ENCODE peak calls at places on chromosome 19, in four cellular contexts. J is HCT116, P is SK-N-SH, T is K562. D is an unnamed sample.

GRCh38 chr19:31154021-31154420 is 195.2 kb downstream of the TSHZ3 start:
- DNase-seq in P (no peak), T (no peak), J (no peak), D (no peak)

GRCh38 chr19:35056513-35057063 is 15.1 kb downstream of the HPN start:
- DNase-seq in P (no peak), T (no peak), J (no peak), D (no peak)

GRCh38 chr19:38059897-38060296 is 152.9 kb downstream of the SIPA1L3 start:
- DNase-seq in T (no peak), J (no peak), P (no peak), D (no peak)

GRCh38 chr19:9000933-9001332 is 9.3 kb downstream of the MUC16 start:
- DNase-seq in T (no peak), J (no peak), P (no peak), D (no peak)

GRCh38 chr19:13099073-13099999 is 3.3 kb downstream of the LYL1 start:
- DNase-seq in T (peak; percentile 52), J (no peak), P (no peak), D (peak; percentile 83)

GRCh38 chr19:49442354-49442753 is 1.0 kb upstream of the SLC17A7 start:
- DNase-seq in T (no peak), P (no peak), J (no peak), D (no peak)

GRCh38 chr19:6032827-6033226 is 54.9 kb upstream of the RANBP3 start:
- DNase-seq in P (no peak), T (no peak), J (no peak), D (no peak)

GRCh38 chr19:37932985-37933953 is 26.3 kb downstream of the SIPA1L3 start:
- DNase-seq in P (peak; percentile 35), T (no peak), J (no peak), D (peak; percentile 61)

GRCh38 chr19:51590441-51590840 is 19.4 kb downstream of the ZNF175 start:
- DNase-seq in J (no peak), T (no peak), P (no peak), D (no peak)

GRCh38 chr19:42254083-42254849 is 662 bp downstream of the ERF start:
- DNase-seq in J (no peak), P (peak; percentile 79), T (peak; percentile 71), D (peak; percentile 80)

GRCh38 chr19:28493881-28494280 is 719.1 kb downstream of the UQCRFS1 start:
- DNase-seq in T (no peak), J (no peak), P (no peak), D (no peak)

GRCh38 chr19:14571695-14572490 is at the start of gene NDUFB7:
- DNase-seq in T (peak; percentile 87), J (peak; percentile 96), P (peak; percentile 93), D (peak; percentile 93)

GRCh38 chr19:22533761-22534160 is 100.4 kb upstream of the ZNF492 start:
- DNase-seq in T (no peak), P (no peak), J (no peak), D (no peak)

GRCh38 chr19:36213793-36214387 is 575 bp downstream of the ZNF565 start:
- DNase-seq in J (no peak), P (no peak), T (peak; percentile 27), D (no peak)

GRCh38 chr19:56619131-56619530 is 23.8 kb upstream of the SMIM17 start:
- DNase-seq in T (no peak), J (no peak), P (no peak), D (no peak)

GRCh38 chr19:56297010-56297409 is 17.6 kb downstream of the ZSCAN5A start:
- DNase-seq in T (no peak), J (no peak), P (no peak), D (no peak)

GRCh38 chr19:870314-870713 is 10.8 kb downstream of the CFD start:
- DNase-seq in T (no peak), P (no peak), J (no peak), D (no peak)

GRCh38 chr19:41861098-41861768 is 1.2 kb downstream of the RPS19 start:
- DNase-seq in J (no peak), T (no peak), P (no peak), D (peak; percentile 58)

GRCh38 chr19:15194938-15195337 is 5.9 kb downstream of the NOTCH3 start:
- DNase-seq in J (no peak), P (no peak), T (no peak), D (no peak)

GRCh38 chr19:18762125-18763023 is 28.7 kb downstream of the COMP start:
- DNase-seq in P (peak; percentile 82), J (peak; percentile 26), T (no peak), D (no peak)

GRCh38 chr19:6772028-6772865 is at the start of gene VAV1:
- DNase-seq in J (no peak), T (peak; percentile 79), P (peak; percentile 53), D (peak; percentile 96)

GRCh38 chr19:16327911-16328823 is 3.5 kb downstream of the KLF2 start:
- DNase-seq in P (no peak), J (no peak), T (no peak), D (peak; percentile 100)

GRCh38 chr19:16332991-16333624 is 8.5 kb downstream of the KLF2 start:
- DNase-seq in T (no peak), P (no peak), J (no peak), D (no peak)

GRCh38 chr19:16328824-16329482 is 4.3 kb downstream of the KLF2 start:
- DNase-seq in T (no peak), J (no peak), P (no peak), D (no peak)

GRCh38 chr19:16330368-16330801 is 5.8 kb downstream of the KLF2 start:
- DNase-seq in P (no peak), J (peak; percentile 88), T (peak; percentile 79), D (no peak)

DNA sequence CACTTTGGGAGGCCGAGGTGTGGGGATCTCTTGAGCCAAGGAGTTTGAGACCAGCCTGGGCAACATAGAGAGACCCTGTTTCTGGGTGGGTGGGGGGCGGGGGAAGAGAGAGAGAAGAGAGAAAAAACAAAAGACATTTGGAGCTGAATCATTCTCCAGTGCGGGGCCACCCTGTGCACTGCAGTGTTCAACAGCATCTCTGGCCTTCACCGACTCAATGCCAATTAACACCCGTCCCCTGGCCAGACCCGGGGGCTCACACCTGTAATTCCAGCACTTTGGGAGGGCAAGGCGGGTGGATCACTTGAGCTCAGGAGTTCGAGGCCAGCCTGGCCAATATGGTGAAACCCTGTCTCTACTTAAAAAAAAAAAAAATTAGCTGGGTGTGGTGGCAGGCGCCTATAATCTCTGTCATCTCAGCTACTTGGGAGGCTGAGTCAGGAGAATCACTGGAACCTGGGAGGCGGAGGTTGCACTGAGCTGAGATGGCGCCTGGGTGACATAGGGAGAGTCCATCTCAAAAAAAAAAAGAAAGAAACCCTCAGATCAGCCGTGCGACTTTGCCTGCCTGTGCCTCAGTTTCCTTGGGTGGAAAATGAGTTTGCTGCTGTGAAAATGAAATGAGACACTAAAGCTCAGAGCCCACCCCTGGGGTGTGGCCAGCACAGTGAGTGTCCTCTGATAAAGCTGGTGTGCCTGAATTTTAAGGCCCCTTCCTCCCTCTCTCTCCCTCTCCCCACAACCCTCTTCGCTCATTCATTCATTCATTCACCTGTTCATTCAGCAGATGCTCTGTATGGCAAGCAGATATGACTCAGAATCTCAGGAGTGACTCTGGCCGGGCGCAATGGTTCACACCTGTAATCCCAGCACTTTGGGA is 6.4 kb downstream of the KLF2 start:
- DNase-seq in T (no peak), J (no peak), P (no peak), D (no peak)
- TF ChIP-seq REST in T (no peak), J (no peak), P (no peak), D (no peak)

DNA sequence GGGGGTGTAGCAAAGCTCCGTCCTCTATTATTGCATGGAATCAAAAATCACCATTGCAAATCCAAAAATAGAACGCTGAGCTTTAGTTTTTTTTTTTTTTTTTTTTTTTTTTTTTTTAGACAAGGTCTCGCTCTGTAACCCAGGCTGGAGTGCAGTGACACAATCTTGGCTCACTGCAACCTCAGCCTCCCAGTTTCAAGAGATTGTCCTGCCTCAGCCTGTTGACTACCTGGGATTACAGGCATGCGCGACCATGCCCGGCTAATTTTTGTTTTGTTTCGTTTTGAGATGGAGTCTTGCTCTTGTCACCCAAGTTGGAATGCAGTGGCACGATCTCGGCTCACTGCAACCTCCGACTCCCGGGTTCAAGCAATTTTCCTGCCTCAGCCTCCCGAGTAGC is 15.3 kb upstream of the ZNF77 start:
- DNase-seq in P (no peak), T (no peak), J (no peak), D (no peak)
- H3K27me3 ChIP-seq in P (peaks cover 3% of the 10 kb centered on the region), T (no peaks in the 10 kb centered on the region), J (no peaks in the 10 kb centered on the region), D (no peaks in the 10 kb centered on the region)

DNA sequence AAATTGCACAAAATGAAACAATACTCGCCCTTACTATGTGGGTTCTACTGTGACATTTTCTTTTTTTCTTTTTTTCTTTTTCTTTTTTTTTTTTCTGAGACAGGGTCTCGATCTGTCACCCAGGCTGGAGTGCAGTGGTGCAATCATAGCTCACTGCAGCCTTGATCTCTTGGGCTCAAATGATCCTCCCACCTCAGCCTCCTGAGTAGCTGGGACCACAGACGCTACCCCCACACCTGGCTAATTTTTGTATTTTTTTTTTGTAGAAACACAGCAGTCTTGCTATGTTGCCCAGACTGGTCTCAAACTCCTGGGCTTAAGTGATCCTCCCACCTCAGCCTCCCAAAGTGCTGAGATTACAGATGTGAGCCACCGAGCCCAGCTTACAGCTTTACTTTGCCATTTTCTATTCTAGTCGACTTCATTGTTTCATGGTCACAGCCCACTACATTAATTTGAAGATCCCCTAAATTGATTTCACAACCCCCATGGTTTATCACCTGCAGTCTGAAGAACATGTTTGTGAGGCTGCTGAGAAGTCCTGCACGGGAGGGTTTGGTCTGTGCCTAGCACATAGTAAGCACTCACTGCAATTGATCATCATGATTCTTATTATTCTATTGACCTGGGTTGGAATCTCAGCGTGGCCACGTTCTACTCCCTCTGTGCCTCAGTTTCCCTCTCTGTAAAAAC is 3.8 kb downstream of the BCL3 start:
- DNase-seq in J (no peak), P (no peak), T (no peak), D (no peak)
- H3K27ac ChIP-seq in J (peak overlapping the region; percentile 95), P (no peak overlapping the region), T (no peak overlapping the region), D (peak overlapping the region; percentile 85)

DNA sequence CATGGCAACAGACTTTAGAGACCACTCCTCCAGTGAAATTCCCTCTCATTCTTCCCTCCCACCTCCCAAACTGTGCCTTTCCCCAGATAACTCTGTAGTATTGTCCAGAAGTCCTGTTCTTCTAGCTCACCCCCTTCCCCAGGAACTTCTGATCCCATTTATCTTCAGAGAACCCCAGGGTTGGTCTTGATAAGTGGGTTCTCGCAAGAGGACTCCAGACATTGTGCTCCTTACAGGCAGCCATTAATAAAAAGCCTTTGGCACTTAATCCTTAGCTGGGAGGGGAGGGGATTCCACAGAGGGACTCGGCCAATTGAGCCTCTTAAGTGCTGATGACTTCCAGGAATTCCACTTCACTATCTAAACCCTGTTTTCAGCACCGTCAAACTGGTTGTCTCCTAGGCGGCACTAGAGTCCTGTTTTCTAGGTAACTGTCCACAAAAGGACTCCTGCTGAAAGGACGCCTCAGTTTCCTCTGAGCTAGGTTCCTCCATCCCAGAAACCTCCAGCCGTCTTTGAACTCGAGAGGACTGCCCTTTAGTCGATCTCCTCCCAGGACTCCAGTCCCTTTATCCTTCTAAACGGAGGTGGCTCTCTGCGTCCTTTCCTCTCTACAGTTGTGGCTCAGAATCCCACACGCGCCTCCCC is 2.0 kb downstream of the LTBP4 start:
- DNase-seq in P (no peak), J (no peak), T (no peak), D (no peak)
- TF ChIP-seq REST in P (no peak), J (no peak), T (no peak), D (peak; percentile 28)

D was measured in HL-60.